ENCODE peak calls at places on chromosomes 1 and 21, in four cellular contexts. J is neural crest cell, S is fibroblast of lung, I is HuH-7. H is an unnamed sample.

GRCh38 chr21:36733857-36734256 is 34.9 kb downstream of the SIM2 start:
- DNase-seq in J (no peak), S (no peak), I (no peak), H (no peak)

GRCh38 chr1:20442920-20443625 is 42.9 kb downstream of the CAMK2N1 start:
- DNase-seq in J (no peak), S (no peak), I (no peak), H (no peak)

GRCh38 chr1:111707906-111708305 is 31.3 kb downstream of the INKA2 start:
- DNase-seq in J (no peak), S (peak; percentile 29), I (no peak), H (no peak)

GRCh38 chr1:30532621-30533020 is 190.8 kb downstream of the MATN1 start:
- DNase-seq in J (no peak), S (no peak), I (no peak), H (no peak)

GRCh38 chr1:24093762-24094161 is 18.2 kb downstream of the MYOM3 start:
- DNase-seq in J (no peak), S (no peak), I (no peak), H (no peak)

GRCh38 chr1:33392639-33393038 is 38.3 kb downstream of the PHC2 start:
- DNase-seq in J (no peak), S (no peak), I (no peak), H (peak; percentile 65)

GRCh38 chr1:18816808-18817207 is 42.7 kb downstream of the TAS1R2 start:
- DNase-seq in J (no peak), S (peak; percentile 9), I (no peak), H (no peak)

GRCh38 chr1:179129702-179130473 is 48.0 kb downstream of the TOR3A start:
- DNase-seq in J (no peak), S (peak; percentile 36), I (peak; percentile 11), H (no peak)